ENCODE peak calls at places on chromosomes 6 and 20, in six cellular contexts. One of them, this sample, is unnamed. For H3K9me3, the result is how much of the 10 kb centered on the place peaks cover.

GRCh38 chr6:111872521-111873177 is 603 bp downstream of the FYN start:
- DNase-seq in CD8-positive, alpha-beta T cell: peak
- DNase-seq in HCT116: no peak
- DNase-seq in ovary: peak
- DNase-seq in stomach: no peak
- DNase-seq in naive thymus-derived CD4-positive, alpha-beta T cell: peak
- DNase-seq in this sample: peak

GRCh38 chr20:22821081-22821480 is 214.0 kb upstream of the SSTR4 start:
- DNase-seq in stomach: no peak
- DNase-seq in ovary: no peak
- DNase-seq in HCT116: no peak
- DNase-seq in naive thymus-derived CD4-positive, alpha-beta T cell: no peak
- DNase-seq in CD8-positive, alpha-beta T cell: no peak
- DNase-seq in this sample: no peak

GRCh38 chr6:75221107-75221506 is 15.3 kb upstream of the COL12A1 start:
- DNase-seq in stomach: no peak
- DNase-seq in CD8-positive, alpha-beta T cell: no peak
- DNase-seq in naive thymus-derived CD4-positive, alpha-beta T cell: no peak
- DNase-seq in HCT116: no peak
- DNase-seq in ovary: no peak
- DNase-seq in this sample: no peak

GRCh38 chr20:42125426-42125825 is 507.2 kb upstream of the CHD6 start:
- DNase-seq in ovary: no peak
- DNase-seq in CD8-positive, alpha-beta T cell: no peak
- DNase-seq in naive thymus-derived CD4-positive, alpha-beta T cell: no peak
- DNase-seq in HCT116: no peak
- DNase-seq in stomach: no peak
- DNase-seq in this sample: no peak

GRCh38 chr6:136753624-136754023 is 38.7 kb downstream of the MAP3K5 start:
- DNase-seq in stomach: no peak
- DNase-seq in naive thymus-derived CD4-positive, alpha-beta T cell: peak
- DNase-seq in ovary: no peak
- DNase-seq in HCT116: no peak
- DNase-seq in CD8-positive, alpha-beta T cell: peak
- DNase-seq in this sample: peak

GRCh38 chr6:136701011-136701410 is 91.3 kb downstream of the MAP3K5 start:
- DNase-seq in CD8-positive, alpha-beta T cell: no peak
- DNase-seq in naive thymus-derived CD4-positive, alpha-beta T cell: no peak
- DNase-seq in stomach: no peak
- DNase-seq in HCT116: no peak
- DNase-seq in ovary: no peak
- DNase-seq in this sample: no peak

GRCh38 chr6:163589401-163589800 is 174.9 kb downstream of the QKI start:
- DNase-seq in ovary: no peak
- DNase-seq in CD8-positive, alpha-beta T cell: no peak
- DNase-seq in stomach: no peak
- DNase-seq in HCT116: no peak
- DNase-seq in naive thymus-derived CD4-positive, alpha-beta T cell: no peak
- DNase-seq in this sample: no peak

GRCh38 chr6:160881409-160881808 is 110.2 kb upstream of the MAP3K4 start:
- DNase-seq in stomach: no peak
- DNase-seq in CD8-positive, alpha-beta T cell: no peak
- DNase-seq in HCT116: no peak
- DNase-seq in ovary: no peak
- DNase-seq in naive thymus-derived CD4-positive, alpha-beta T cell: no peak
- DNase-seq in this sample: no peak

GRCh38 chr6:98946877-98947410 is 802 bp downstream of the FBXL4 start:
- DNase-seq in naive thymus-derived CD4-positive, alpha-beta T cell: peak
- DNase-seq in CD8-positive, alpha-beta T cell: peak
- DNase-seq in HCT116: no peak
- DNase-seq in stomach: peak
- DNase-seq in ovary: peak
- DNase-seq in this sample: peak

GRCh38 chr6:132466952-132467351 is 46.0 kb downstream of the STX7 start:
- DNase-seq in ovary: no peak
- DNase-seq in stomach: no peak
- DNase-seq in CD8-positive, alpha-beta T cell: no peak
- DNase-seq in HCT116: no peak
- DNase-seq in naive thymus-derived CD4-positive, alpha-beta T cell: no peak
- DNase-seq in this sample: no peak

GRCh38 chr20:21780528-21780927 is 75.1 kb downstream of the PAX1 start:
- DNase-seq in ovary: no peak
- DNase-seq in CD8-positive, alpha-beta T cell: no peak
- DNase-seq in HCT116: no peak
- DNase-seq in stomach: no peak
- DNase-seq in naive thymus-derived CD4-positive, alpha-beta T cell: no peak
- DNase-seq in this sample: no peak

GRCh38 chr20:19920388-19921138 is 96.6 kb upstream of the NAA20 start:
- DNase-seq in ovary: no peak
- DNase-seq in naive thymus-derived CD4-positive, alpha-beta T cell: no peak
- DNase-seq in CD8-positive, alpha-beta T cell: no peak
- DNase-seq in HCT116: no peak
- DNase-seq in stomach: no peak
- DNase-seq in this sample: no peak

GRCh38 chr6:19811397-19812079 is 25.6 kb upstream of the ID4 start:
- DNase-seq in naive thymus-derived CD4-positive, alpha-beta T cell: no peak
- DNase-seq in HCT116: peak
- DNase-seq in ovary: no peak
- DNase-seq in CD8-positive, alpha-beta T cell: no peak
- DNase-seq in stomach: no peak
- DNase-seq in this sample: no peak

GRCh38 chr20:17202668-17203067 is 24.2 kb upstream of the PCSK2 start:
- DNase-seq in stomach: no peak
- DNase-seq in HCT116: no peak
- DNase-seq in naive thymus-derived CD4-positive, alpha-beta T cell: no peak
- DNase-seq in ovary: peak
- DNase-seq in CD8-positive, alpha-beta T cell: no peak
- DNase-seq in this sample: no peak

GRCh38 chr20:19975436-19975799 is 41.7 kb upstream of the NAA20 start:
- DNase-seq in ovary: no peak
- DNase-seq in HCT116: no peak
- DNase-seq in CD8-positive, alpha-beta T cell: no peak
- DNase-seq in stomach: no peak
- DNase-seq in naive thymus-derived CD4-positive, alpha-beta T cell: no peak
- DNase-seq in this sample: no peak

GRCh38 chr20:8756410-8756809 is 312.5 kb upstream of the PLCB4 start:
- DNase-seq in CD8-positive, alpha-beta T cell: no peak
- DNase-seq in naive thymus-derived CD4-positive, alpha-beta T cell: no peak
- DNase-seq in HCT116: peak
- DNase-seq in ovary: no peak
- DNase-seq in stomach: no peak
- DNase-seq in this sample: no peak

GRCh38 chr6:47709160-47709559 is 10.8 kb downstream of the ADGRF4 start:
- DNase-seq in stomach: no peak
- DNase-seq in HCT116: no peak
- DNase-seq in naive thymus-derived CD4-positive, alpha-beta T cell: no peak
- DNase-seq in CD8-positive, alpha-beta T cell: no peak
- DNase-seq in ovary: no peak
- DNase-seq in this sample: no peak

GRCh38 chr6:142926494-142927273 is 18.3 kb downstream of the HIVEP2 start:
- DNase-seq in CD8-positive, alpha-beta T cell: peak
- DNase-seq in ovary: peak
- DNase-seq in naive thymus-derived CD4-positive, alpha-beta T cell: peak
- DNase-seq in HCT116: no peak
- DNase-seq in stomach: peak
- DNase-seq in this sample: peak

GRCh38 chr6:17305219-17306001 is 24.2 kb downstream of the RBM24 start:
- DNase-seq in CD8-positive, alpha-beta T cell: no peak
- DNase-seq in stomach: no peak
- DNase-seq in naive thymus-derived CD4-positive, alpha-beta T cell: no peak
- DNase-seq in ovary: no peak
- DNase-seq in HCT116: no peak
- DNase-seq in this sample: no peak

GRCh38 chr6:148064406-148065134 is 278.1 kb upstream of the SASH1 start:
- DNase-seq in stomach: no peak
- DNase-seq in naive thymus-derived CD4-positive, alpha-beta T cell: no peak
- DNase-seq in CD8-positive, alpha-beta T cell: no peak
- DNase-seq in HCT116: no peak
- DNase-seq in ovary: no peak
- DNase-seq in this sample: no peak

GRCh38 chr6:71197267-71197666 is 91.3 kb upstream of the OGFRL1 start:
- DNase-seq in CD8-positive, alpha-beta T cell: no peak
- DNase-seq in HCT116: no peak
- DNase-seq in stomach: no peak
- DNase-seq in ovary: no peak
- DNase-seq in naive thymus-derived CD4-positive, alpha-beta T cell: no peak
- DNase-seq in this sample: no peak

GRCh38 chr6:8065519-8065911 is 1.3 kb upstream of the BLOC1S5 start:
- DNase-seq in CD8-positive, alpha-beta T cell: no peak
- DNase-seq in HCT116: no peak
- DNase-seq in naive thymus-derived CD4-positive, alpha-beta T cell: no peak
- DNase-seq in ovary: no peak
- DNase-seq in stomach: no peak
- DNase-seq in this sample: no peak

GRCh38 chr6:11810854-11811643 is 32.4 kb upstream of the ADTRP start:
- DNase-seq in ovary: no peak
- DNase-seq in HCT116: no peak
- DNase-seq in stomach: no peak
- DNase-seq in naive thymus-derived CD4-positive, alpha-beta T cell: no peak
- DNase-seq in CD8-positive, alpha-beta T cell: no peak
- DNase-seq in this sample: no peak

GRCh38 chr6:75893058-75893775 is 144.2 kb downstream of the MYO6 start:
- DNase-seq in naive thymus-derived CD4-positive, alpha-beta T cell: peak
- DNase-seq in ovary: no peak
- DNase-seq in stomach: no peak
- DNase-seq in HCT116: peak
- DNase-seq in CD8-positive, alpha-beta T cell: no peak
- DNase-seq in this sample: no peak

GRCh38 chr6:34308483-34308882 is 59.7 kb upstream of the SMIM29 start:
- DNase-seq in CD8-positive, alpha-beta T cell: no peak
- DNase-seq in ovary: no peak
- DNase-seq in naive thymus-derived CD4-positive, alpha-beta T cell: no peak
- DNase-seq in stomach: no peak
- DNase-seq in HCT116: no peak
- DNase-seq in this sample: no peak

GRCh38 chr6:7819641-7820040 is 90.9 kb downstream of the TXNDC5 start:
- DNase-seq in naive thymus-derived CD4-positive, alpha-beta T cell: no peak
- DNase-seq in ovary: no peak
- DNase-seq in HCT116: no peak
- DNase-seq in CD8-positive, alpha-beta T cell: no peak
- DNase-seq in stomach: no peak
- DNase-seq in this sample: no peak

GRCh38 chr6:119443993-119444641 is 94.6 kb upstream of the MAN1A1 start:
- DNase-seq in ovary: no peak
- DNase-seq in HCT116: no peak
- DNase-seq in CD8-positive, alpha-beta T cell: no peak
- DNase-seq in stomach: no peak
- DNase-seq in naive thymus-derived CD4-positive, alpha-beta T cell: no peak
- DNase-seq in this sample: no peak

GRCh38 chr6:150535818-150536220 is 63.9 kb upstream of the PLEKHG1 start:
- DNase-seq in HCT116: no peak
- DNase-seq in CD8-positive, alpha-beta T cell: no peak
- DNase-seq in stomach: no peak
- DNase-seq in naive thymus-derived CD4-positive, alpha-beta T cell: no peak
- DNase-seq in ovary: no peak
- DNase-seq in this sample: no peak

GRCh38 chr6:3305831-3306230 is 47.1 kb downstream of the PSMG4 start:
- DNase-seq in ovary: no peak
- DNase-seq in stomach: no peak
- DNase-seq in CD8-positive, alpha-beta T cell: no peak
- DNase-seq in HCT116: no peak
- DNase-seq in naive thymus-derived CD4-positive, alpha-beta T cell: no peak
- DNase-seq in this sample: no peak

GRCh38 chr20:1469925-1470571 is 3.4 kb upstream of the NSFL1C start:
- DNase-seq in CD8-positive, alpha-beta T cell: no peak
- DNase-seq in naive thymus-derived CD4-positive, alpha-beta T cell: no peak
- DNase-seq in HCT116: peak
- DNase-seq in stomach: peak
- DNase-seq in ovary: peak
- DNase-seq in this sample: no peak

GRCh38 chr6:48641544-48641943 is 530.5 kb upstream of the PTCHD4 start:
- DNase-seq in stomach: no peak
- DNase-seq in CD8-positive, alpha-beta T cell: no peak
- DNase-seq in ovary: no peak
- DNase-seq in HCT116: no peak
- DNase-seq in naive thymus-derived CD4-positive, alpha-beta T cell: no peak
- DNase-seq in this sample: no peak

GRCh38 chr6:19135706-19136105 is 701.5 kb upstream of the ID4 start:
- DNase-seq in naive thymus-derived CD4-positive, alpha-beta T cell: no peak
- DNase-seq in CD8-positive, alpha-beta T cell: no peak
- DNase-seq in ovary: no peak
- DNase-seq in stomach: no peak
- DNase-seq in HCT116: no peak
- DNase-seq in this sample: no peak

GRCh38 chr6:38498085-38498484 is 141.6 kb downstream of the BTBD9 start:
- DNase-seq in stomach: no peak
- DNase-seq in HCT116: no peak
- DNase-seq in CD8-positive, alpha-beta T cell: no peak
- DNase-seq in ovary: no peak
- DNase-seq in naive thymus-derived CD4-positive, alpha-beta T cell: no peak
- DNase-seq in this sample: no peak

GRCh38 chr20:56018194-56018593 is 12.9 kb upstream of the CBLN4 start:
- DNase-seq in CD8-positive, alpha-beta T cell: no peak
- DNase-seq in naive thymus-derived CD4-positive, alpha-beta T cell: no peak
- DNase-seq in stomach: no peak
- DNase-seq in ovary: no peak
- DNase-seq in HCT116: no peak
- DNase-seq in this sample: no peak
- H3K9me3 ChIP-seq in CD8-positive, alpha-beta T cell: under half
- H3K9me3 ChIP-seq in naive thymus-derived CD4-positive, alpha-beta T cell: under half
- H3K9me3 ChIP-seq in stomach: under half
- H3K9me3 ChIP-seq in ovary: under half
- H3K9me3 ChIP-seq in HCT116: under half
- H3K9me3 ChIP-seq in this sample: under half

GRCh38 chr20:55953201-55953600 is 52.1 kb downstream of the CBLN4 start:
- DNase-seq in naive thymus-derived CD4-positive, alpha-beta T cell: no peak
- DNase-seq in HCT116: no peak
- DNase-seq in stomach: no peak
- DNase-seq in CD8-positive, alpha-beta T cell: no peak
- DNase-seq in ovary: no peak
- DNase-seq in this sample: no peak
- H3K9me3 ChIP-seq in naive thymus-derived CD4-positive, alpha-beta T cell: under half
- H3K9me3 ChIP-seq in HCT116: under half
- H3K9me3 ChIP-seq in stomach: under half
- H3K9me3 ChIP-seq in CD8-positive, alpha-beta T cell: under half
- H3K9me3 ChIP-seq in ovary: under half
- H3K9me3 ChIP-seq in this sample: under half

GRCh38 chr6:169388767-169389166 is 135.1 kb upstream of the THBS2 start:
- DNase-seq in stomach: no peak
- DNase-seq in ovary: no peak
- DNase-seq in CD8-positive, alpha-beta T cell: no peak
- DNase-seq in HCT116: no peak
- DNase-seq in naive thymus-derived CD4-positive, alpha-beta T cell: no peak
- DNase-seq in this sample: no peak
- H3K9me3 ChIP-seq in stomach: under half
- H3K9me3 ChIP-seq in ovary: under half
- H3K9me3 ChIP-seq in CD8-positive, alpha-beta T cell: under half
- H3K9me3 ChIP-seq in HCT116: under half
- H3K9me3 ChIP-seq in naive thymus-derived CD4-positive, alpha-beta T cell: under half
- H3K9me3 ChIP-seq in this sample: under half

DNA sequence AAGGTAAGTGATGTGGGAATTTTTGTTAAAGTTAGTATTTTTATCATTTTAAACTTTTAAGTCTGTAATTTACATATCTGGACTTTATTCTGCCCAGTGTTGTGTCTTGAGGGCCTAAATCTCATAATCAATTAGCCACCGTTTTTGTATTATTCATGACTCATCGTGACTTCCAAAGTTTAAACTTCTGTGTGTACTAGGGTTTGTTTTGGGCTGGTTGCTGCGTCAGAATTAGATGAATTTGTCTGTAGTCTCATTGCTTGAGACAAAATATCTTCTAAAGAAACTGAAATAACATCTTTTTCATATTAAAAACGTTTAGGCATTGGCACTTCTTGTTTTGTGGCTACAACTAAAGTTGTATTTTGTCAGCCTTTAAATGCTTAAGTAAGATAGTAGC is 41.3 kb downstream of the CDYL start:
- DNase-seq in stomach: no peak
- DNase-seq in HCT116: no peak
- DNase-seq in CD8-positive, alpha-beta T cell: no peak
- DNase-seq in ovary: no peak
- DNase-seq in naive thymus-derived CD4-positive, alpha-beta T cell: no peak
- DNase-seq in this sample: no peak
- H3K9me3 ChIP-seq in stomach: under half
- H3K9me3 ChIP-seq in HCT116: under half
- H3K9me3 ChIP-seq in CD8-positive, alpha-beta T cell: under half
- H3K9me3 ChIP-seq in ovary: under half
- H3K9me3 ChIP-seq in naive thymus-derived CD4-positive, alpha-beta T cell: under half
- H3K9me3 ChIP-seq in this sample: under half